ENCODE peak calls at places on chromosomes 7 and 10, in seven cellular contexts. N is SK-N-SH, I is K562, P is HCT116, F is HepG2, E is H1, X is GM12878. Q is an unnamed sample.

GRCh38 chr7:82172896-82173295 is 270.7 kb downstream of the CACNA2D1 start:
- DNase-seq in N (no peak), I (no peak), P (no peak), F (no peak), E (no peak), X (no peak), Q (no peak)

GRCh38 chr10:22655312-22655973 is 58.9 kb downstream of the PIP4K2A start:
- DNase-seq in N (no peak), I (no peak), P (no peak), F (no peak), E (no peak), X (no peak), Q (peak; percentile 81)

GRCh38 chr10:29951441-29951931 is 107.9 kb downstream of the JCAD start:
- DNase-seq in N (no peak), I (no peak), P (no peak), F (no peak), E (no peak), X (no peak), Q (no peak)

GRCh38 chr7:35487402-35487801 is 207.5 kb downstream of the HERPUD2 start:
- DNase-seq in N (no peak), I (no peak), P (no peak), F (no peak), E (no peak), X (no peak), Q (no peak)

GRCh38 chr7:111138196-111138569 is 47.3 kb downstream of the LRRN3 start:
- DNase-seq in N (no peak), I (no peak), P (peak; percentile 62), F (no peak), E (no peak), X (peak; percentile 72), Q (peak; percentile 76)

GRCh38 chr7:118404211-118404610 is 179.7 kb downstream of the ANKRD7 start:
- DNase-seq in N (no peak), I (no peak), P (no peak), F (no peak), E (no peak), X (no peak), Q (no peak)

GRCh38 chr7:37957236-37957970 is 37.0 kb downstream of the EPDR1 start:
- DNase-seq in N (no peak), I (no peak), P (no peak), F (no peak), E (no peak), X (no peak), Q (no peak)

GRCh38 chr10:71294091-71294561 is 24.9 kb upstream of the SLC29A3 start:
- DNase-seq in N (no peak), I (no peak), P (no peak), F (no peak), E (no peak), X (no peak), Q (no peak)

GRCh38 chr10:32055478-32056135 is 618 bp downstream of the KIF5B start:
- DNase-seq in N (peak; percentile 82), I (peak; percentile 84), P (no peak), F (peak; percentile 43), E (no peak), X (no peak), Q (no peak)

GRCh38 chr10:23198940-23199767 is 7.0 kb downstream of the PTF1A start:
- DNase-seq in N (peak; percentile 44), I (no peak), P (no peak), F (peak; percentile 6), E (no peak), X (no peak), Q (no peak)

GRCh38 chr10:124588736-124589451 is 127.3 kb downstream of the LHPP start:
- DNase-seq in N (no peak), I (peak; percentile 80), P (no peak), F (peak; percentile 15), E (no peak), X (no peak), Q (no peak)
- TF ChIP-seq POLR2AphosphoS5 in N (no peak), I (peak; percentile 91), P (no peak), F (no peak), E (no peak), X (no peak), Q (no peak)

GRCh38 chr7:27950123-27950522 is 210.2 kb downstream of the TAX1BP1 start:
- DNase-seq in N (no peak), I (no peak), P (no peak), F (no peak), E (no peak), X (no peak), Q (no peak)
- TF ChIP-seq SIN3A in N (no peak), I (no peak), P (no peak), F (no peak), E (no peak), X (no peak), Q (no peak)

GRCh38 chr7:132899833-132900232 is 182.1 kb downstream of the CHCHD3 start:
- DNase-seq in N (peak; percentile 41), I (no peak), P (no peak), F (no peak), E (no peak), X (no peak), Q (no peak)
- TF ChIP-seq CTCF in N (no peak), I (no peak), P (peak; percentile 16), F (peak; percentile 34), E (no peak), X (no peak), Q (peak; percentile 24)

DNA sequence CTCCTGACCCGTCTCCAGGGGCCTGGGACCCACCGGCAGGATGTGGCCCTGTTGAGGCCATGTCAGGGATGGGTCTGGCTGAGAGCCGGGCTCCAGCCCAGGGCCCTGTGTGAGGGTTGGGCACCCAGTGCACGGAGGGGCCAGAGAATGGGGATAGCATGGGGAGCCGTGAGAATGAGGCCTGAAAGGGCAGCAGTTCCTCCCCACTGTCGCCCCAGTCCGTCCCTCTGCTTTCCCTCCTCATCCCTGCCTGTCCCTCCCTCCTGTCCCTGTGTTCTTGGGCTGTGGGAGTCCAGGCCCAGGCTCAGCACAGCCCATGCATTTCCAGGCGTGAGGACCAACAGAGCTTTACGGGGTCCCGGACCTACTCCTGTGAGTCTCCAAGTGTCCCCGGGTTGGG is 9.6 kb downstream of the LAT2 start:
- DNase-seq in N (no peak), I (no peak), P (no peak), F (no peak), E (no peak), X (no peak), Q (no peak)
- TF ChIP-seq POLR2AphosphoS5 in N (no peak), I (no peak), P (no peak), F (no peak), E (no peak), X (peak; percentile 26), Q (no peak)